ENCODE peak calls at places on chromosomes 3 and 15, in four cellular contexts. One of them, this sample, is unnamed.
A peak's percentile ranks its signal among the peaks of the same experiment; 100 is the strongest.

GRCh38 chr3:157618075-157618760 is 115.0 kb upstream of the VEPH1 start:
- DNase-seq in nephron progenitor cell: no peak
- DNase-seq in aorta: no peak
- DNase-seq in skeletal muscle cell: peak; percentile 39
- DNase-seq in this sample: no peak

GRCh38 chr15:88630798-88631463 is 7.9 kb upstream of the ISG20 start:
- DNase-seq in nephron progenitor cell: no peak
- DNase-seq in aorta: peak; percentile 32
- DNase-seq in skeletal muscle cell: no peak
- DNase-seq in this sample: peak; percentile 18

GRCh38 chr3:152302521-152303021 is 33.8 kb downstream of the MBNL1 start:
- DNase-seq in nephron progenitor cell: no peak
- DNase-seq in skeletal muscle cell: peak; percentile 66
- DNase-seq in aorta: peak; percentile 81
- DNase-seq in this sample: no peak

GRCh38 chr15:60526127-60526616 is 47.2 kb upstream of the ICE2 start:
- DNase-seq in nephron progenitor cell: no peak
- DNase-seq in aorta: no peak
- DNase-seq in skeletal muscle cell: peak; percentile 71
- DNase-seq in this sample: no peak

GRCh38 chr15:23446215-23447106 is 582 bp downstream of the GOLGA6L2 start:
- DNase-seq in skeletal muscle cell: no peak
- DNase-seq in nephron progenitor cell: no peak
- DNase-seq in aorta: no peak
- DNase-seq in this sample: no peak

GRCh38 chr3:50303038-50303815 is at the start of gene HYAL1:
- DNase-seq in nephron progenitor cell: peak; percentile 40
- DNase-seq in aorta: peak; percentile 83
- DNase-seq in skeletal muscle cell: no peak
- DNase-seq in this sample: no peak

GRCh38 chr15:86135030-86135429 is 55.4 kb downstream of the AGBL1 start:
- DNase-seq in aorta: no peak
- DNase-seq in skeletal muscle cell: no peak
- DNase-seq in nephron progenitor cell: no peak
- DNase-seq in this sample: no peak

GRCh38 chr15:42843699-42844098 is 76.9 kb downstream of the TTBK2 start:
- DNase-seq in aorta: no peak
- DNase-seq in skeletal muscle cell: no peak
- DNase-seq in nephron progenitor cell: no peak
- DNase-seq in this sample: no peak

GRCh38 chr3:132414841-132415240 is 2.5 kb upstream of the DNAJC13 start:
- DNase-seq in aorta: no peak
- DNase-seq in nephron progenitor cell: no peak
- DNase-seq in skeletal muscle cell: no peak
- DNase-seq in this sample: no peak

GRCh38 chr3:22161315-22161714 is 410.3 kb upstream of the ZNF385D start:
- DNase-seq in nephron progenitor cell: no peak
- DNase-seq in skeletal muscle cell: no peak
- DNase-seq in aorta: no peak
- DNase-seq in this sample: no peak

GRCh38 chr15:86432861-86433260 is 353.2 kb downstream of the AGBL1 start:
- DNase-seq in skeletal muscle cell: no peak
- DNase-seq in nephron progenitor cell: no peak
- DNase-seq in aorta: no peak
- DNase-seq in this sample: no peak

GRCh38 chr15:66993874-66994696 is 71.3 kb upstream of the SMAD3 start:
- DNase-seq in skeletal muscle cell: no peak
- DNase-seq in aorta: no peak
- DNase-seq in nephron progenitor cell: no peak
- DNase-seq in this sample: no peak

GRCh38 chr3:69323941-69324340 is 61.9 kb downstream of the FRMD4B start:
- DNase-seq in skeletal muscle cell: no peak
- DNase-seq in nephron progenitor cell: no peak
- DNase-seq in aorta: no peak
- DNase-seq in this sample: no peak

GRCh38 chr3:107412376-107412775 is 35.1 kb downstream of the CCDC54 start:
- DNase-seq in skeletal muscle cell: peak; percentile 38
- DNase-seq in aorta: no peak
- DNase-seq in nephron progenitor cell: no peak
- DNase-seq in this sample: no peak

GRCh38 chr15:70240082-70240481 is 142.4 kb upstream of the TLE3 start:
- DNase-seq in aorta: no peak
- DNase-seq in nephron progenitor cell: no peak
- DNase-seq in skeletal muscle cell: no peak
- DNase-seq in this sample: no peak

This sample was measured in Peyer's patch.